ENCODE peak calls at places on chromosome 21, in eight cellular contexts. I is kidney epithelial cell, S is mesendoderm, O is BE2C, X is lower lobe of right lung, H is prostate gland, R is brain microvascular endothelial cell, E is thyroid gland. Y is an unnamed sample.

GRCh38 chr21:29190920-29191319 is 60.5 kb downstream of the MAP3K7CL start:
- DNase-seq in R (no peak), S (no peak), X (peak; percentile 59), O (no peak), I (no peak), H (no peak), E (no peak), Y (no peak)

GRCh38 chr21:35838987-35839763 is 221.2 kb downstream of the SETD4 start:
- DNase-seq in E (no peak), I (no peak), R (no peak), S (no peak), H (no peak), O (no peak), X (no peak), Y (no peak)

GRCh38 chr21:44874497-44875331 is 1.2 kb upstream of the PTTG1IP start:
- DNase-seq in I (no peak), X (peak; percentile 85), O (no peak), E (peak; percentile 92), R (no peak), H (peak; percentile 47), S (peak; percentile 33), Y (peak; percentile 81)

GRCh38 chr21:26964379-26964778 is 2.5 kb downstream of the ADAMTS5 start:
- DNase-seq in X (no peak), E (peak; percentile 83), S (peak; percentile 96), I (peak; percentile 70), H (no peak), R (no peak), O (no peak), Y (peak; percentile 21)

GRCh38 chr21:44773291-44773932 is 28.2 kb downstream of the UBE2G2 start:
- DNase-seq in O (peak; percentile 89), R (no peak), I (peak; percentile 80), H (peak; percentile 61), S (peak; percentile 78), X (no peak), E (peak; percentile 92), Y (no peak)

GRCh38 chr21:18164483-18164882 is 80.2 kb upstream of the CHODL start:
- DNase-seq in H (no peak), E (no peak), I (no peak), S (no peak), X (no peak), O (no peak), R (no peak), Y (no peak)

GRCh38 chr21:45862544-45863207 is 118.9 kb upstream of the COL6A1 start:
- DNase-seq in E (no peak), R (no peak), H (no peak), I (no peak), O (no peak), X (no peak), S (no peak), Y (no peak)

GRCh38 chr21:44742418-44743153 is 31.2 kb upstream of the TSPEAR start:
- DNase-seq in H (no peak), O (no peak), E (no peak), S (no peak), I (no peak), X (no peak), R (no peak), Y (no peak)

GRCh38 chr21:42845296-42845965 is 33.9 kb downstream of the WDR4 start:
- DNase-seq in I (no peak), H (peak; percentile 31), O (peak; percentile 5), E (peak; percentile 83), X (peak; percentile 57), R (no peak), S (no peak), Y (peak; percentile 19)
- H3K36me3 ChIP-seq in I (peaks cover 5% of the 10 kb centered on the region), H (no peaks in the 10 kb centered on the region), O (peaks cover 82% of the 10 kb centered on the region), E (peaks cover 17% of the 10 kb centered on the region), X (peaks cover 86% of the 10 kb centered on the region), R (peaks cover 48% of the 10 kb centered on the region), S (peaks cover 31% of the 10 kb centered on the region), Y (peaks cover 44% of the 10 kb centered on the region)

DNA sequence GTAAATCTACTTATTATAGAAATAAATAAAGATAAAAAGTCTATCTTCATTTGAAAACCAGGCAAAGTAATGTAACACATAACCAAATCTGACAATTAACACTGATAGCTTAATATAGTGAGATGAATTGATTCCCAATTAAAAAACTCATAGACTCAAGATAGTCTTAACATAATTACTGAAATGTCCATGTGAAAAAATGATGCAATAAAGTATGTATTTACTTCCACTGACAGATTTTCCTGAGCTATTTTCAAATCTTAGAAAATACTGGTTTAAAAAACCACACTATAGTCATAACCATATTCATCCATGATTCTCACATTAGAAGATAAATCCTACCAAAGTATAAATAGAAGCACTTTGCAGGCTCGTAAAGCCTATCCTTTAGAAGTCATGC is 9.6 kb upstream of the DONSON start:
- DNase-seq in I (no peak), E (no peak), O (no peak), R (no peak), S (no peak), H (no peak), X (no peak), Y (no peak)
- H3K36me3 ChIP-seq in I (no peaks in the 10 kb centered on the region), E (peaks cover 37% of the 10 kb centered on the region), O (peaks cover 35% of the 10 kb centered on the region), R (peaks cover 24% of the 10 kb centered on the region), S (peaks cover 1% of the 10 kb centered on the region), H (no peaks in the 10 kb centered on the region), X (peaks cover 84% of the 10 kb centered on the region), Y (peaks cover 10% of the 10 kb centered on the region)

GRCh38 chr21:33425825-33426224 is 22.6 kb downstream of the IFNGR2 start:
- DNase-seq in R (no peak), I (no peak), S (no peak), H (no peak), E (no peak), O (no peak), X (no peak), Y (no peak)

GRCh38 chr21:33424214-33424613 is 21.0 kb downstream of the IFNGR2 start:
- DNase-seq in H (no peak), S (no peak), R (no peak), O (no peak), E (no peak), I (no peak), X (no peak), Y (no peak)

GRCh38 chr21:33419538-33420123 is 16.4 kb downstream of the IFNGR2 start:
- DNase-seq in R (peak; percentile 53), X (peak; percentile 58), S (no peak), O (no peak), H (no peak), I (no peak), E (no peak), Y (no peak)

GRCh38 chr21:33418686-33419085 is 15.5 kb downstream of the IFNGR2 start:
- DNase-seq in S (no peak), I (no peak), O (no peak), R (no peak), X (no peak), H (peak; percentile 62), E (peak; percentile 51), Y (no peak)

GRCh38 chr21:33421713-33422393 is 18.6 kb downstream of the IFNGR2 start:
- DNase-seq in R (no peak), I (no peak), E (no peak), H (no peak), X (no peak), S (no peak), O (no peak), Y (no peak)
- H3K36me3 ChIP-seq in R (peaks cover 67% of the 10 kb centered on the region), I (peaks cover 2% of the 10 kb centered on the region), E (peaks cover 37% of the 10 kb centered on the region), H (no peaks in the 10 kb centered on the region), X (peaks cover 94% of the 10 kb centered on the region), S (peaks cover 12% of the 10 kb centered on the region), O (peaks cover 3% of the 10 kb centered on the region), Y (peaks cover 18% of the 10 kb centered on the region)

GRCh38 chr21:41745971-41746743 is 20.7 kb downstream of the RIPK4 start:
- DNase-seq in I (no peak), S (no peak), R (no peak), E (no peak), X (no peak), O (no peak), H (no peak), Y (peak; percentile 90)
- H3K36me3 ChIP-seq in I (peaks cover 8% of the 10 kb centered on the region), S (peaks cover 2% of the 10 kb centered on the region), R (no peaks in the 10 kb centered on the region), E (peaks cover 44% of the 10 kb centered on the region), X (peaks cover 28% of the 10 kb centered on the region), O (no peaks in the 10 kb centered on the region), H (no peaks in the 10 kb centered on the region), Y (no peaks in the 10 kb centered on the region)

GRCh38 chr21:34813266-34813886 is 144.6 kb downstream of the CLIC6 start:
- DNase-seq in H (peak; percentile 38), X (no peak), E (no peak), S (no peak), O (no peak), R (peak; percentile 72), I (no peak), Y (no peak)
- H3K36me3 ChIP-seq in H (no peaks in the 10 kb centered on the region), X (peaks cover 67% of the 10 kb centered on the region), E (no peaks in the 10 kb centered on the region), S (no peaks in the 10 kb centered on the region), O (no peaks in the 10 kb centered on the region), R (peaks cover 24% of the 10 kb centered on the region), I (no peaks in the 10 kb centered on the region), Y (no peaks in the 10 kb centered on the region)

DNA sequence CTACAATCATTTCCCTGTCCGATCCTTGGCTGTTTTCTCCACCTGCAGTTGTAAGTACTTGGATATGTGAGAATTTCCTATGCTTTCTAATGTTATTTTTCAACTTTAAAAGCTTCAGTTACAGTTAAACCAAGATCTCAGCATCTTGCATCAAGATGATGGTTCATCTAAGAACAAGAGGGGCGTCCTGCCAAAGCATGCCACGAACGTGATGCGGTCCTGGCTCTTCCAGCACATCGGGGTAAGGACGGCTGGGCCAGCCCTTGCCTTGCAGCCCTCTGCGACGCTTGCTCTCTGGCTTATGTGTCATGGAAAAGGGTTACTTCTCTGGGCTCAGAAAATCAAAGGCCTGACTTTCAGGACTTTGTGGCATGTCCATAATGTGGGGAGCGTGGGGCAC is 46.8 kb downstream of the PKNOX1 start:
- DNase-seq in O (no peak), X (no peak), R (no peak), S (no peak), I (no peak), H (no peak), E (no peak), Y (peak; percentile 40)
- H3K36me3 ChIP-seq in O (peaks cover 28% of the 10 kb centered on the region), X (peaks cover 89% of the 10 kb centered on the region), R (peaks cover 2% of the 10 kb centered on the region), S (peaks cover 6% of the 10 kb centered on the region), I (peaks cover 1% of the 10 kb centered on the region), H (no peaks in the 10 kb centered on the region), E (no peaks in the 10 kb centered on the region), Y (peaks cover 22% of the 10 kb centered on the region)

GRCh38 chr21:33430858-33431257 is 27.6 kb downstream of the IFNGR2 start:
- DNase-seq in X (no peak), R (no peak), I (no peak), H (no peak), O (no peak), S (no peak), E (no peak), Y (no peak)

GRCh38 chr21:33432496-33432895 is 29.3 kb downstream of the IFNGR2 start:
- DNase-seq in X (no peak), H (no peak), E (no peak), O (no peak), I (no peak), S (no peak), R (no peak), Y (no peak)

GRCh38 chr21:33428669-33429068 is 25.5 kb downstream of the IFNGR2 start:
- DNase-seq in O (no peak), S (no peak), R (no peak), X (peak; percentile 68), H (peak; percentile 66), E (peak; percentile 60), I (no peak), Y (no peak)

GRCh38 chr21:33433001-33433400 is 29.8 kb downstream of the IFNGR2 start:
- DNase-seq in H (no peak), X (no peak), R (no peak), I (no peak), E (no peak), S (no peak), O (no peak), Y (no peak)

DNA sequence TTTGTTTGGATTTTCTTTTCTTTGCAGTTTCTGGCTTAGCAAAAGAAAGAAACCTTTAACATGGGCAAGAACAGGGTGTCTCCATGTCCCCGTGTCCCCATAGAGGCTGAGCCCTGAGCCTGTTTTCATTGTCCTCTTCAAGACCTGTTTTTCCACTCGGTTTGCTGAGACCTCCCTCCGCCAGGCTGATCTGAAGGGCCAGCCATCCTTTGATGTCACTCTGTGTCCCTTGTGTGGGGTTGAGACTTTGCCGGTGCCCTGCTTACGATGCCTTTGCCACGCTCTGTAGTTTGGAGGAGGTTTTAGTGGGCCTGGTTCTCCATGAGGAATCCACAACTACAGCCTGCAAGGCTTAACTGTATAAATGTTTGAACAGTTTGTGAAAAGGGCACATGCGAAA is 23.8 kb downstream of the IFNGR2 start:
- DNase-seq in O (no peak), I (no peak), X (no peak), E (peak; percentile 73), S (no peak), R (no peak), H (no peak), Y (no peak)
- H3K36me3 ChIP-seq in O (peaks cover 13% of the 10 kb centered on the region), I (no peaks in the 10 kb centered on the region), X (peaks cover 98% of the 10 kb centered on the region), E (peaks cover 58% of the 10 kb centered on the region), S (peaks cover 8% of the 10 kb centered on the region), R (peaks cover 83% of the 10 kb centered on the region), H (no peaks in the 10 kb centered on the region), Y (peaks cover 17% of the 10 kb centered on the region)